ENCODE peak calls at places on chromosomes 13 and 19, in seven cellular contexts. P is brain microvascular endothelial cell; J is tibial artery; C is ascending aorta; Q is lower lobe of right lung; W is tibial nerve; O is CD4-positive, alpha-beta T cell. E is an unnamed sample.
A peak's percentile ranks its signal among the peaks of the same experiment; 100 is the strongest.

GRCh38 chr19:46759817-46760333 is 13.6 kb upstream of the STRN4 start:
- DNase-seq in O (no peak), P (peak; percentile 29), C (no peak), Q (no peak), J (no peak), W (peak; percentile 69), E (no peak)

GRCh38 chr19:16429759-16430091 is 42.0 kb downstream of the EPS15L1 start:
- DNase-seq in J (no peak), Q (no peak), C (no peak), O (no peak), W (no peak), P (no peak), E (no peak)

GRCh38 chr13:36339600-36340155 is 6.5 kb downstream of the SPART start:
- DNase-seq in Q (no peak), W (no peak), C (no peak), P (no peak), O (no peak), J (no peak), E (no peak)

GRCh38 chr13:29543230-29544215 is 52.0 kb downstream of the SLC7A1 start:
- DNase-seq in O (no peak), J (no peak), C (no peak), W (no peak), Q (no peak), P (peak; percentile 84), E (no peak)

GRCh38 chr13:45950343-45950995 is 98.9 kb upstream of the SIAH3 start:
- DNase-seq in C (no peak), P (no peak), O (no peak), Q (no peak), W (no peak), J (no peak), E (no peak)

GRCh38 chr19:11191273-11191755 is 6.0 kb downstream of the KANK2 start:
- DNase-seq in P (peak; percentile 77), J (peak; percentile 89), Q (peak; percentile 65), C (peak; percentile 62), O (no peak), W (peak; percentile 53), E (peak; percentile 74)

GRCh38 chr13:75792526-75793187 is 156.5 kb downstream of the LMO7 start:
- DNase-seq in P (no peak), Q (no peak), W (no peak), O (no peak), C (no peak), J (no peak), E (no peak)

GRCh38 chr19:49512970-49513745 is 697 bp downstream of the FCGRT start:
- DNase-seq in O (no peak), P (no peak), J (no peak), W (peak; percentile 54), C (no peak), Q (peak; percentile 77), E (no peak)

GRCh38 chr19:10919352-10920287 is 8.8 kb downstream of the YIPF2 start:
- DNase-seq in O (no peak), Q (peak; percentile 56), C (no peak), W (no peak), J (no peak), P (no peak), E (no peak)

GRCh38 chr19:36772341-36773222 is at the start of gene ZNF850:
- DNase-seq in C (peak; percentile 83), P (peak; percentile 92), J (peak; percentile 96), W (peak; percentile 91), O (peak; percentile 92), Q (peak; percentile 95), E (peak; percentile 97)

GRCh38 chr19:37997911-37998344 is 90.9 kb downstream of the SIPA1L3 start:
- DNase-seq in Q (no peak), O (no peak), J (no peak), C (no peak), P (peak; percentile 83), W (no peak), E (peak; percentile 35)

GRCh38 chr13:83536941-83537340 is 345.3 kb downstream of the SLITRK1 start:
- DNase-seq in W (no peak), C (no peak), Q (no peak), O (no peak), P (no peak), J (no peak), E (no peak)

GRCh38 chr19:5128932-5129389 is 160.0 kb downstream of the KDM4B start:
- DNase-seq in O (no peak), J (peak; percentile 79), C (no peak), W (no peak), P (peak; percentile 34), Q (no peak), E (peak; percentile 61)

GRCh38 chr13:59364508-59365187 is 799.1 kb downstream of the DIAPH3 start:
- DNase-seq in O (no peak), W (no peak), C (no peak), P (no peak), J (no peak), Q (no peak), E (no peak)

GRCh38 chr13:112977525-112977924 is 8.5 kb downstream of the MCF2L start:
- DNase-seq in C (no peak), P (no peak), O (no peak), J (no peak), W (no peak), Q (no peak), E (no peak)

GRCh38 chr13:112980441-112980840 is 11.4 kb downstream of the MCF2L start:
- DNase-seq in P (no peak), O (no peak), J (no peak), W (no peak), Q (no peak), C (no peak), E (no peak)

GRCh38 chr13:112979406-112979902 is 10.4 kb downstream of the MCF2L start:
- DNase-seq in P (no peak), J (no peak), O (no peak), W (no peak), Q (no peak), C (no peak), E (no peak)

GRCh38 chr13:112977091-112977490 is 8.1 kb downstream of the MCF2L start:
- DNase-seq in Q (no peak), O (no peak), W (no peak), C (no peak), J (no peak), P (no peak), E (no peak)

DNA sequence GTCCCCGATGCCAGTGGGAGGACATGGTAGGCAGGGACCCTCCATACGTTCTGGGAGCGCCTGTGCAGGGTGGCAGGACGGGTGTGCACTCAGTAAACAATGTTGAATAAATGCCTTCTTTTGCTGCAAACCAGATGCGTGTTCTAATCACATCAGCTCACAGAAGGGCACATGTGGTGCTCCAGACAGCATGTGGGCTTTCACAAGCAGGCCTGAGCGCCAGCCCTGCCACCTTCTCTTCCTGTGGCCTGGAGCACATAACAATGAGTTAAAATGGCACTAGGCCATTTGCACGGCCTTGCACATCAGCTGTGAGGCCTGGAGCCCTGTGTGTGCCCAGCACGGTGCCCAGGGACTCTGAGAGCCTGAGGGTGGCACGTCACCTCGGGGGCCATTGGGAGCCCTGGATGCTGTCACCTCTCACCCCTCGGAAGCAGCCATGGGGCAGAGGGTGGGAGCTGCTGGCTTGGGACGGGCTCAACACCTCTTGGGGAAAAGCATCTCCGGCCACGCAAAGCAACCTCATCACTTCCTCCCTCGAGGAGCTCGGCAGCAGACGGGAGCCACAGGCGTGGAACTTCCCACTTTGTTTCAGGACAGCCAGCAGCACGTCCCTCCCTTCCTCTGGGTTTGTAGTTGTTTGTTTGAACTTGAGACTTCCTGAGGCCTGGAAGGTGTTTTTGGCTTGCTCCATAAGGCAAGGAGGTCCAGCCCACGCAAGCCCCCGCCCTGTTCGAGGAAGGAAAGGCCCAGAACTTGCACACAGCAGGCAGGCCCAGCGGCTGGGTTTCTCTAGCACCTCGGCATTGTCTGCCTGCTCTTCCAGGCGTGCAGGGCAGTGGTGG is 9.8 kb downstream of the MCF2L start:
- DNase-seq in P (no peak), Q (no peak), W (no peak), O (no peak), C (no peak), J (no peak), E (no peak)
- H3K27ac ChIP-seq in P (no peak overlapping the region), Q (peak overlapping the region; percentile 82), W (no peak overlapping the region), O (no peak overlapping the region), C (no peak overlapping the region), J (no peak overlapping the region), E (no peak overlapping the region)

DNA sequence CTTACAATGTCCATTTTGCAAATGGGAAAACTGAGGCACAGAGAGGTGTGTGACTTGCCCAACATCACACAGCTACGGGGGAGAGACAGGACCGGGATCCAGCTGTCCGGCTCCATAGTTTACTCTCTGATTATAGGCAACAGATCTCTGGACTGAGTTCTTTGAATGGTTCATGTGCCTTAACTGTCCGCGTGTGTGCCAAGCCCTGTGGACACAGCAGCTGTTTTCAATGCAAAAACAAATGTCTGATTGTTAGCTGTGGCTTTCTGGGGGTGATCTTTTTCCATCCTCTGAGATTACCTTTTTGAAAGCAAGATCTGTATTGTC is 94.1 kb downstream of the KL start:
- DNase-seq in C (no peak), O (no peak), J (no peak), P (no peak), Q (no peak), W (no peak), E (no peak)
- TF ChIP-seq CTCF in C (no peak), O (no peak), J (no peak), P (no peak), Q (no peak), W (no peak), E (no peak)

DNA sequence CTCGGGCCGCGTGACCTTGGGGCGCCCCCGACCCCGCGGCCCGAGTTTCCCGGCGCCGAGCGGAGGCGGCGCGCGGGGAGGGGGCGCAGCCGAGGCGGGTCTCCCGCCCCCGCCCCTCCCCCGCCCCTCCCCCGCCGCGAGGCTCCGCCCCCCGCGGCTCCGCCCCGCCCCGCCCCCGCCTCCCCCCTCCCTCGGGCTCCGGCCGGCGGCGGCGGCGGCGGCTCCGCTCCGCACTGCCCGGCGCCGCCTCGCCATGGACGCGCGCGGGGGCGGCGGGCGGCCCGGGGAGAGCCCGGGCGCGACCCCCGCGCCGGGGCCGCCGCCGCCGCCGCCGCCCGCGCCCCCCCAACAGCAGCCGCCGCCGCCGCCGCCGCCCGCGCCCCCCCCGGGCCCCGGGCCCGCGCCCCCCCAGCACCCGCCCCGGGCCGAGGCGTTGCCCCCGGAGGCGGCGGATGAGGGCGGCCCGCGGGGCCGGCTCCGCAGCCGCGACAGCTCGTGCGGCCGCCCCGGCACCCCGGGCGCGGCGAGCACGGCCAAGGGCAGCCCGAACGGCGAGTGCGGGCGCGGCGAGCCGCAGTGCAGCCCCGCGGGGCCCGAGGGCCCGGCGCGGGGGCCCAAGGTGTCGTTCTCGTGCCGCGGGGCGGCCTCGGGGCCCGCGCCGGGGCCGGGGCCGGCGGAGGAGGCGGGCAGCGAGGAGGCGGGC is at the start of gene HCN2:
- DNase-seq in O (no peak), P (no peak), C (no peak), W (no peak), J (no peak), Q (no peak), E (no peak)
- H3K27me3 ChIP-seq in O (peaks cover 30% of the 10 kb centered on the region), P (no peaks in the 10 kb centered on the region), C (peaks cover 32% of the 10 kb centered on the region), W (peaks cover 71% of the 10 kb centered on the region), J (peaks cover 4% of the 10 kb centered on the region), Q (peaks cover 64% of the 10 kb centered on the region), E (peaks cover 21% of the 10 kb centered on the region)

GRCh38 chr19:8451377-8451776 is 6.6 kb downstream of the HNRNPM start:
- DNase-seq in Q (no peak), C (no peak), O (no peak), P (no peak), J (no peak), W (no peak), E (no peak)
- H3K27ac ChIP-seq in Q (no peak overlapping the region), C (no peak overlapping the region), O (no peak overlapping the region), P (no peak overlapping the region), J (no peak overlapping the region), W (no peak overlapping the region), E (no peak overlapping the region)